ENCODE peak calls at places on chromosomes 5 and 9, in ten cellular contexts. N, Z, Q, X, P, V, K, W, U and I are unnamed samples.

GRCh38 chr5:160357861-160358411 is 12.5 kb downstream of the C1QTNF2 start:
- DNase-seq in N (no peak), Z (no peak), Q (no peak), X (no peak), P (no peak), V (no peak), K (no peak), W (no peak), U (no peak), I (no peak)

GRCh38 chr5:16554110-16554509 is 62.7 kb downstream of the RETREG1 start:
- DNase-seq in N (no peak), Z (no peak), Q (no peak), X (no peak), P (no peak), V (no peak), K (no peak), W (no peak), U (no peak), I (no peak)

GRCh38 chr9:107007981-107008380 is 145.0 kb downstream of the ZNF462 start:
- DNase-seq in N (no peak), Z (no peak), Q (no peak), X (no peak), P (no peak), V (no peak), K (no peak), W (no peak), U (no peak), I (no peak)

GRCh38 chr5:156328176-156328575 is 1.2 kb downstream of the SGCD start:
- DNase-seq in N (no peak), Z (no peak), Q (no peak), X (no peak), P (no peak), V (no peak), K (no peak), W (peak; percentile 22), U (no peak), I (no peak)

GRCh38 chr5:143008809-143009521 is 238.8 kb downstream of the ARHGAP26 start:
- DNase-seq in N (peak; percentile 71), Z (peak; percentile 99), Q (peak; percentile 100), X (no peak), P (no peak), V (peak; percentile 79), K (no peak), W (no peak), U (peak; percentile 21), I (peak; percentile 87)

GRCh38 chr9:125161284-125161918 is 18.1 kb upstream of the SCAI start:
- DNase-seq in N (no peak), Z (no peak), Q (no peak), X (no peak), P (no peak), V (no peak), K (no peak), W (peak; percentile 34), U (no peak), I (no peak)

GRCh38 chr9:892123-892522 is 50.6 kb downstream of the DMRT1 start:
- DNase-seq in N (no peak), Z (no peak), Q (no peak), X (no peak), P (no peak), V (no peak), K (no peak), W (no peak), U (no peak), I (no peak)

GRCh38 chr9:136671646-136672430 is 9.1 kb downstream of the EGFL7 start:
- DNase-seq in N (no peak), Z (no peak), Q (no peak), X (no peak), P (no peak), V (no peak), K (no peak), W (peak; percentile 45), U (no peak), I (no peak)

GRCh38 chr5:141951341-141951781 is 6.6 kb downstream of the PCDH12 start:
- DNase-seq in N (no peak), Z (no peak), Q (no peak), X (no peak), P (no peak), V (no peak), K (no peak), W (no peak), U (peak; percentile 23), I (peak; percentile 26)

GRCh38 chr5:132410451-132411381 is 41.2 kb downstream of the SLC22A5 start:
- DNase-seq in N (peak; percentile 81), Z (no peak), Q (no peak), X (no peak), P (peak; percentile 40), V (no peak), K (peak; percentile 78), W (peak; percentile 90), U (peak; percentile 84), I (peak; percentile 92)

GRCh38 chr5:38598994-38599611 is 42.7 kb upstream of the LIFR start:
- DNase-seq in N (no peak), Z (peak; percentile 63), Q (peak; percentile 88), X (no peak), P (no peak), V (peak; percentile 42), K (peak; percentile 6), W (no peak), U (no peak), I (no peak)

GRCh38 chr9:91151014-91151740 is 210.5 kb downstream of the AUH start:
- DNase-seq in N (no peak), Z (no peak), Q (no peak), X (no peak), P (no peak), V (no peak), K (no peak), W (no peak), U (peak; percentile 75), I (peak; percentile 68)

GRCh38 chr5:134088291-134088690 is 26.2 kb upstream of the TCF7 start:
- DNase-seq in N (no peak), Z (no peak), Q (no peak), X (no peak), P (no peak), V (no peak), K (no peak), W (no peak), U (no peak), I (no peak)

GRCh38 chr9:109232449-109232848 is 65.4 kb upstream of the FRRS1L start:
- DNase-seq in N (no peak), Z (no peak), Q (peak; percentile 95), X (no peak), P (no peak), V (no peak), K (no peak), W (no peak), U (no peak), I (no peak)

GRCh38 chr5:61228691-61229280 is 66.5 kb upstream of the SMIM15 start:
- DNase-seq in N (no peak), Z (peak; percentile 19), Q (peak; percentile 84), X (no peak), P (no peak), V (no peak), K (no peak), W (peak; percentile 91), U (no peak), I (peak; percentile 28)

GRCh38 chr5:10563940-10564837 is at the start of gene ANKRD33B:
- DNase-seq in N (peak; percentile 73), Z (no peak), Q (no peak), X (no peak), P (no peak), V (no peak), K (peak; percentile 50), W (peak; percentile 32), U (peak; percentile 66), I (peak; percentile 88)

GRCh38 chr5:1242733-1243486 is 17.7 kb downstream of the SLC6A18 start:
- DNase-seq in N (no peak), Z (no peak), Q (no peak), X (no peak), P (no peak), V (no peak), K (no peak), W (no peak), U (no peak), I (no peak)
- H3K27me3 ChIP-seq in N (no peaks in the 10 kb centered on the region), Z (peaks cover 27% of the 10 kb centered on the region), Q (no peaks in the 10 kb centered on the region), X (no peaks in the 10 kb centered on the region), P (peaks cover 57% of the 10 kb centered on the region), V (no peaks in the 10 kb centered on the region), K (peaks cover 9% of the 10 kb centered on the region), W (no peaks in the 10 kb centered on the region), U (no peaks in the 10 kb centered on the region), I (no peaks in the 10 kb centered on the region)

DNA sequence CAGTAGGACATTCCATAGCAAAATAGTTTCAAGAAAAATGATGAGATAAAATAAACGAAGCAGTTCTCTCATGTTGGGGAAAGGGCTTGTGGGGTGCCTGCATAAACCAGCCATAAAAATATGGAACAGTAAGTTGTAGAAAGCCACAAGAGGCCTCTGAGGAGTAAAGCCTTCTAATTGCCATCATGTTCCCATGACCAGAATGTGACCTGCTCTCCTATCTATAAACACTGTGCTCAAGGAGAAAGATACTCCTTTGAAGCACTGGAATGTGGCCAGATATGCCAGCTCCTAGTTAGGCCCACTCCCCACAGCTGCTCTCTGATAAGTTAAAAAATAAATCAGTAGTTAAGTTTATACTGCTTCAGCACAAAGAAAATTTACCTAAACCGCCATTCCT is 65.8 kb downstream of the SETX start:
- DNase-seq in N (no peak), Z (no peak), Q (no peak), X (no peak), P (no peak), V (no peak), K (no peak), W (no peak), U (no peak), I (no peak)
- H3K4me3 ChIP-seq in N (no peak overlapping the region), Z (no peak overlapping the region), Q (no peak overlapping the region), X (no peak overlapping the region), P (no peak overlapping the region), V (no peak overlapping the region), K (no peak overlapping the region), W (no peak overlapping the region), U (no peak overlapping the region), I (no peak overlapping the region)

GRCh38 chr5:153707626-153708025 is 217.2 kb downstream of the GRIA1 start:
- DNase-seq in N (no peak), Z (no peak), Q (no peak), X (no peak), P (no peak), V (no peak), K (no peak), W (no peak), U (no peak), I (no peak)
- H3K27me3 ChIP-seq in N (no peaks in the 10 kb centered on the region), Z (no peaks in the 10 kb centered on the region), Q (no peaks in the 10 kb centered on the region), X (no peaks in the 10 kb centered on the region), P (no peaks in the 10 kb centered on the region), V (peaks cover 23% of the 10 kb centered on the region), K (no peaks in the 10 kb centered on the region), W (no peaks in the 10 kb centered on the region), U (no peaks in the 10 kb centered on the region), I (no peaks in the 10 kb centered on the region)

GRCh38 chr5:76351577-76351976 is 51.5 kb upstream of the IQGAP2 start:
- DNase-seq in N (no peak), Z (no peak), Q (no peak), X (no peak), P (no peak), V (no peak), K (no peak), W (no peak), U (no peak), I (peak; percentile 64)

GRCh38 chr5:76351176-76351575 is 51.9 kb upstream of the IQGAP2 start:
- DNase-seq in N (no peak), Z (no peak), Q (no peak), X (no peak), P (no peak), V (no peak), K (no peak), W (no peak), U (no peak), I (no peak)

DNA sequence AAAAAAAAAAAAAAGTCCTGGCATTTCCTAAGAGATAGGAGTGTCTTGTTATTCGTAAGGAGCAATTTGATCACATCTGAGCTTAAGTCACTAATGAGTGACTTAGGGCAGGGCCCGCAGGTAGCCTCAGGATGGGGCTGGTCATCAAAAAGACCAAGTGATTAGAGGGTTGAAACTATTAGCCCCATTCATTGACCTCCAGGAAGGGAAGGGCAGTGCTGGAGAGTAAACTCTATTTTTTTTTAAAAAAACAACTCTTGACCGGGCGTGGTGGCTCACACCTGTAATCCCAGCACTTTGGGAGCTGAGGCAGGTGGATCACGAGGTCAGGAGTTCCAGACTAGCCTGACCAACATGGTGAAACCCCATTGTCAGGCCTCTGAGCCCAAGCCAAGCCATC is 46.2 kb upstream of the IQGAP2 start:
- DNase-seq in N (no peak), Z (no peak), Q (no peak), X (no peak), P (no peak), V (no peak), K (no peak), W (no peak), U (no peak), I (no peak)
- H3K4me3 ChIP-seq in N (no peak overlapping the region), Z (no peak overlapping the region), Q (no peak overlapping the region), X (no peak overlapping the region), P (no peak overlapping the region), V (no peak overlapping the region), K (no peak overlapping the region), W (no peak overlapping the region), U (no peak overlapping the region), I (no peak overlapping the region)